ENCODE peak calls at places on chromosomes 12 and 14, in seven cellular contexts. One of them, this sample, is unnamed.

GRCh38 chr12:52224154-52224553 is 8.9 kb upstream of the KRT7 start:
- DNase-seq in right cardiac atrium: no peak
- DNase-seq in lung: no peak
- DNase-seq in thoracic aorta: no peak
- DNase-seq in cardiac muscle cell: peak; percentile 60
- DNase-seq in tibial artery: no peak
- DNase-seq in HAP-1: no peak
- DNase-seq in this sample: no peak

GRCh38 chr12:98901189-98901588 is 256.1 kb downstream of the APAF1 start:
- DNase-seq in right cardiac atrium: no peak
- DNase-seq in lung: no peak
- DNase-seq in thoracic aorta: no peak
- DNase-seq in cardiac muscle cell: no peak
- DNase-seq in tibial artery: no peak
- DNase-seq in HAP-1: no peak
- DNase-seq in this sample: no peak

GRCh38 chr12:50248883-50249282 is 34.4 kb downstream of the LIMA1 start:
- DNase-seq in right cardiac atrium: no peak
- DNase-seq in lung: no peak
- DNase-seq in thoracic aorta: no peak
- DNase-seq in cardiac muscle cell: no peak
- DNase-seq in tibial artery: no peak
- DNase-seq in HAP-1: no peak
- DNase-seq in this sample: no peak

GRCh38 chr12:92138144-92138543 is 7.5 kb downstream of the BTG1 start:
- DNase-seq in right cardiac atrium: no peak
- DNase-seq in lung: no peak
- DNase-seq in thoracic aorta: no peak
- DNase-seq in cardiac muscle cell: no peak
- DNase-seq in tibial artery: no peak
- DNase-seq in HAP-1: no peak
- DNase-seq in this sample: no peak

GRCh38 chr14:25945746-25946145 is 652.1 kb downstream of the NOVA1 start:
- DNase-seq in right cardiac atrium: no peak
- DNase-seq in lung: no peak
- DNase-seq in thoracic aorta: no peak
- DNase-seq in cardiac muscle cell: no peak
- DNase-seq in tibial artery: no peak
- DNase-seq in HAP-1: no peak
- DNase-seq in this sample: no peak

GRCh38 chr12:111269688-111270087 is 99.2 kb downstream of the PHETA1 start:
- DNase-seq in right cardiac atrium: no peak
- DNase-seq in lung: no peak
- DNase-seq in thoracic aorta: no peak
- DNase-seq in cardiac muscle cell: no peak
- DNase-seq in tibial artery: no peak
- DNase-seq in HAP-1: no peak
- DNase-seq in this sample: no peak

GRCh38 chr12:79900951-79901350 is 33.9 kb downstream of the PPP1R12A start:
- DNase-seq in right cardiac atrium: no peak
- DNase-seq in lung: no peak
- DNase-seq in thoracic aorta: no peak
- DNase-seq in cardiac muscle cell: no peak
- DNase-seq in tibial artery: no peak
- DNase-seq in HAP-1: no peak
- DNase-seq in this sample: no peak

GRCh38 chr12:5200276-5201087 is 156.8 kb downstream of the KCNA5 start:
- DNase-seq in right cardiac atrium: peak; percentile 85
- DNase-seq in lung: no peak
- DNase-seq in thoracic aorta: no peak
- DNase-seq in cardiac muscle cell: no peak
- DNase-seq in tibial artery: no peak
- DNase-seq in HAP-1: peak; percentile 69
- DNase-seq in this sample: peak; percentile 50

GRCh38 chr12:124661382-124661781 is 94.0 kb upstream of the NCOR2 start:
- DNase-seq in right cardiac atrium: peak; percentile 22
- DNase-seq in lung: no peak
- DNase-seq in thoracic aorta: no peak
- DNase-seq in cardiac muscle cell: no peak
- DNase-seq in tibial artery: no peak
- DNase-seq in HAP-1: no peak
- DNase-seq in this sample: no peak

GRCh38 chr14:31966896-31967668 is 110.0 kb upstream of the ARHGAP5 start:
- DNase-seq in right cardiac atrium: no peak
- DNase-seq in lung: no peak
- DNase-seq in thoracic aorta: no peak
- DNase-seq in cardiac muscle cell: no peak
- DNase-seq in tibial artery: no peak
- DNase-seq in HAP-1: no peak
- DNase-seq in this sample: no peak

GRCh38 chr12:9943244-9943643 is 11.1 kb upstream of the CLEC2A start:
- DNase-seq in right cardiac atrium: no peak
- DNase-seq in lung: no peak
- DNase-seq in thoracic aorta: no peak
- DNase-seq in cardiac muscle cell: no peak
- DNase-seq in tibial artery: no peak
- DNase-seq in HAP-1: no peak
- DNase-seq in this sample: no peak

GRCh38 chr14:49942090-49942489 is 49.2 kb downstream of the ARF6 start:
- DNase-seq in right cardiac atrium: no peak
- DNase-seq in lung: no peak
- DNase-seq in thoracic aorta: no peak
- DNase-seq in cardiac muscle cell: no peak
- DNase-seq in tibial artery: peak; percentile 51
- DNase-seq in HAP-1: no peak
- DNase-seq in this sample: no peak

GRCh38 chr14:23566112-23566781 is 1.3 kb downstream of the AP1G2 start:
- DNase-seq in right cardiac atrium: peak; percentile 55
- DNase-seq in lung: no peak
- DNase-seq in thoracic aorta: no peak
- DNase-seq in cardiac muscle cell: no peak
- DNase-seq in tibial artery: no peak
- DNase-seq in HAP-1: no peak
- DNase-seq in this sample: no peak

GRCh38 chr12:86601550-86602308 is 345.5 kb upstream of the MGAT4C start:
- DNase-seq in right cardiac atrium: peak; percentile 33
- DNase-seq in lung: no peak
- DNase-seq in thoracic aorta: no peak
- DNase-seq in cardiac muscle cell: no peak
- DNase-seq in tibial artery: peak; percentile 61
- DNase-seq in HAP-1: no peak
- DNase-seq in this sample: no peak

GRCh38 chr12:131204416-131205311 is 251.0 kb downstream of the ADGRD1 start:
- DNase-seq in right cardiac atrium: no peak
- DNase-seq in lung: no peak
- DNase-seq in thoracic aorta: no peak
- DNase-seq in cardiac muscle cell: no peak
- DNase-seq in tibial artery: peak; percentile 43
- DNase-seq in HAP-1: no peak
- DNase-seq in this sample: no peak

GRCh38 chr12:131199221-131199620 is 245.5 kb downstream of the ADGRD1 start:
- DNase-seq in right cardiac atrium: no peak
- DNase-seq in lung: no peak
- DNase-seq in thoracic aorta: no peak
- DNase-seq in cardiac muscle cell: no peak
- DNase-seq in tibial artery: no peak
- DNase-seq in HAP-1: no peak
- DNase-seq in this sample: no peak

GRCh38 chr12:131205534-131205933 is 251.8 kb downstream of the ADGRD1 start:
- DNase-seq in right cardiac atrium: no peak
- DNase-seq in lung: no peak
- DNase-seq in thoracic aorta: no peak
- DNase-seq in cardiac muscle cell: no peak
- DNase-seq in tibial artery: no peak
- DNase-seq in HAP-1: no peak
- DNase-seq in this sample: no peak

GRCh38 chr12:131203666-131204415 is 250.1 kb downstream of the ADGRD1 start:
- DNase-seq in right cardiac atrium: no peak
- DNase-seq in lung: no peak
- DNase-seq in thoracic aorta: no peak
- DNase-seq in cardiac muscle cell: no peak
- DNase-seq in tibial artery: peak; percentile 47
- DNase-seq in HAP-1: no peak
- DNase-seq in this sample: no peak

GRCh38 chr12:131202592-131203378 is 249.1 kb downstream of the ADGRD1 start:
- DNase-seq in right cardiac atrium: no peak
- DNase-seq in lung: no peak
- DNase-seq in thoracic aorta: no peak
- DNase-seq in cardiac muscle cell: no peak
- DNase-seq in tibial artery: peak; percentile 53
- DNase-seq in HAP-1: no peak
- DNase-seq in this sample: no peak
- H3K9me3 ChIP-seq in right cardiac atrium: no peaks in the 10 kb centered on the region
- H3K9me3 ChIP-seq in lung: no peaks in the 10 kb centered on the region
- H3K9me3 ChIP-seq in thoracic aorta: no peaks in the 10 kb centered on the region
- H3K9me3 ChIP-seq in cardiac muscle cell: no peaks in the 10 kb centered on the region
- H3K9me3 ChIP-seq in tibial artery: no peaks in the 10 kb centered on the region
- H3K9me3 ChIP-seq in HAP-1: no peaks in the 10 kb centered on the region
- H3K9me3 ChIP-seq in this sample: no peaks in the 10 kb centered on the region

GRCh38 chr12:29405561-29405960 is 24.6 kb upstream of the ERGIC2 start:
- DNase-seq in right cardiac atrium: no peak
- DNase-seq in lung: no peak
- DNase-seq in thoracic aorta: no peak
- DNase-seq in cardiac muscle cell: no peak
- DNase-seq in tibial artery: no peak
- DNase-seq in HAP-1: no peak
- DNase-seq in this sample: no peak

GRCh38 chr12:29398495-29398894 is 17.5 kb upstream of the ERGIC2 start:
- DNase-seq in right cardiac atrium: no peak
- DNase-seq in lung: no peak
- DNase-seq in thoracic aorta: no peak
- DNase-seq in cardiac muscle cell: no peak
- DNase-seq in tibial artery: no peak
- DNase-seq in HAP-1: no peak
- DNase-seq in this sample: no peak

GRCh38 chr12:29402437-29402836 is 21.5 kb upstream of the ERGIC2 start:
- DNase-seq in right cardiac atrium: no peak
- DNase-seq in lung: no peak
- DNase-seq in thoracic aorta: no peak
- DNase-seq in cardiac muscle cell: no peak
- DNase-seq in tibial artery: no peak
- DNase-seq in HAP-1: no peak
- DNase-seq in this sample: no peak

GRCh38 chr12:29403991-29404390 is 23.0 kb upstream of the ERGIC2 start:
- DNase-seq in right cardiac atrium: no peak
- DNase-seq in lung: no peak
- DNase-seq in thoracic aorta: no peak
- DNase-seq in cardiac muscle cell: no peak
- DNase-seq in tibial artery: no peak
- DNase-seq in HAP-1: no peak
- DNase-seq in this sample: no peak
- H3K9me3 ChIP-seq in right cardiac atrium: no peaks in the 10 kb centered on the region
- H3K9me3 ChIP-seq in lung: no peaks in the 10 kb centered on the region
- H3K9me3 ChIP-seq in thoracic aorta: no peaks in the 10 kb centered on the region
- H3K9me3 ChIP-seq in cardiac muscle cell: no peaks in the 10 kb centered on the region
- H3K9me3 ChIP-seq in tibial artery: no peaks in the 10 kb centered on the region
- H3K9me3 ChIP-seq in HAP-1: no peaks in the 10 kb centered on the region
- H3K9me3 ChIP-seq in this sample: no peaks in the 10 kb centered on the region

GRCh38 chr12:3405821-3406220 is 85.2 kb upstream of the PRMT8 start:
- DNase-seq in right cardiac atrium: no peak
- DNase-seq in lung: no peak
- DNase-seq in thoracic aorta: no peak
- DNase-seq in cardiac muscle cell: no peak
- DNase-seq in tibial artery: no peak
- DNase-seq in HAP-1: no peak
- DNase-seq in this sample: no peak
- H3K9me3 ChIP-seq in right cardiac atrium: peaks cover 5% of the 10 kb centered on the region
- H3K9me3 ChIP-seq in lung: peaks cover 14% of the 10 kb centered on the region
- H3K9me3 ChIP-seq in thoracic aorta: peaks cover 23% of the 10 kb centered on the region
- H3K9me3 ChIP-seq in cardiac muscle cell: no peaks in the 10 kb centered on the region
- H3K9me3 ChIP-seq in tibial artery: peaks cover 34% of the 10 kb centered on the region
- H3K9me3 ChIP-seq in HAP-1: peaks cover 2% of the 10 kb centered on the region
- H3K9me3 ChIP-seq in this sample: peaks cover 36% of the 10 kb centered on the region

GRCh38 chr14:104315169-104315568 is 176.8 kb downstream of the KIF26A start:
- DNase-seq in right cardiac atrium: peak; percentile 23
- DNase-seq in lung: no peak
- DNase-seq in thoracic aorta: no peak
- DNase-seq in cardiac muscle cell: no peak
- DNase-seq in tibial artery: peak; percentile 11
- DNase-seq in HAP-1: no peak
- DNase-seq in this sample: no peak
- H3K9me3 ChIP-seq in right cardiac atrium: no peaks in the 10 kb centered on the region
- H3K9me3 ChIP-seq in lung: no peaks in the 10 kb centered on the region
- H3K9me3 ChIP-seq in thoracic aorta: no peaks in the 10 kb centered on the region
- H3K9me3 ChIP-seq in cardiac muscle cell: no peaks in the 10 kb centered on the region
- H3K9me3 ChIP-seq in tibial artery: no peaks in the 10 kb centered on the region
- H3K9me3 ChIP-seq in HAP-1: no peaks in the 10 kb centered on the region
- H3K9me3 ChIP-seq in this sample: no peaks in the 10 kb centered on the region

GRCh38 chr14:27077181-27077738 is 479.4 kb upstream of the NOVA1 start:
- DNase-seq in right cardiac atrium: no peak
- DNase-seq in lung: no peak
- DNase-seq in thoracic aorta: no peak
- DNase-seq in cardiac muscle cell: no peak
- DNase-seq in tibial artery: no peak
- DNase-seq in HAP-1: no peak
- DNase-seq in this sample: no peak
- H3K9me3 ChIP-seq in right cardiac atrium: no peaks in the 10 kb centered on the region
- H3K9me3 ChIP-seq in lung: no peaks in the 10 kb centered on the region
- H3K9me3 ChIP-seq in thoracic aorta: no peaks in the 10 kb centered on the region
- H3K9me3 ChIP-seq in cardiac muscle cell: no peaks in the 10 kb centered on the region
- H3K9me3 ChIP-seq in tibial artery: no peaks in the 10 kb centered on the region
- H3K9me3 ChIP-seq in HAP-1: no peaks in the 10 kb centered on the region
- H3K9me3 ChIP-seq in this sample: no peaks in the 10 kb centered on the region

This sample was measured in psoas muscle.